ENCODE peak calls at places on chromosomes 1 and 21, in eight cellular contexts. J, D, U, E, R, G, K and V are unnamed samples.
A peak's percentile ranks its signal among the peaks of the same experiment; 100 is the strongest.

GRCh38 chr1:6690186-6690585 is 11.4 kb downstream of the DNAJC11 start:
- DNase-seq in J (no peak), D (no peak), U (no peak), E (no peak), R (no peak), G (no peak), K (no peak), V (no peak)

GRCh38 chr21:45618846-45619485 is 24.6 kb upstream of the PCBP3 start:
- DNase-seq in J (peak; percentile 38), D (no peak), U (peak; percentile 46), E (peak; percentile 44), R (no peak), G (no peak), K (peak; percentile 10), V (no peak)

GRCh38 chr1:167797005-167797404 is 75.2 kb downstream of the MPZL1 start:
- DNase-seq in J (peak; percentile 94), D (peak; percentile 84), U (peak; percentile 97), E (peak; percentile 86), R (peak; percentile 64), G (peak; percentile 89), K (peak; percentile 42), V (peak; percentile 70)

GRCh38 chr21:25732091-25732760 is 2.5 kb downstream of the ATP5PF start:
- DNase-seq in J (no peak), D (no peak), U (peak; percentile 8), E (no peak), R (no peak), G (no peak), K (no peak), V (no peak)

GRCh38 chr1:167401260-167401873 is 117.0 kb downstream of the CD247 start:
- DNase-seq in J (peak; percentile 21), D (no peak), U (peak; percentile 35), E (peak; percentile 79), R (peak; percentile 32), G (no peak), K (peak; percentile 36), V (peak; percentile 61)

GRCh38 chr1:57835620-57836019 is 411.8 kb upstream of the DAB1 start:
- DNase-seq in J (no peak), D (no peak), U (no peak), E (peak; percentile 68), R (no peak), G (no peak), K (no peak), V (no peak)

GRCh38 chr1:228664399-228664914 is 70.8 kb upstream of the RHOU start:
- DNase-seq in J (peak; percentile 65), D (peak; percentile 70), U (peak; percentile 70), E (peak; percentile 93), R (peak; percentile 67), G (peak; percentile 80), K (peak; percentile 65), V (peak; percentile 61)

GRCh38 chr1:150813028-150813707 is 5.1 kb upstream of the CTSK start:
- DNase-seq in J (peak; percentile 57), D (peak; percentile 42), U (peak; percentile 73), E (peak; percentile 87), R (peak; percentile 54), G (peak; percentile 41), K (peak; percentile 37), V (peak; percentile 83)

GRCh38 chr21:35989185-35989735 is 71.1 kb downstream of the SETD4 start:
- DNase-seq in J (peak; percentile 62), D (no peak), U (no peak), E (no peak), R (no peak), G (no peak), K (no peak), V (no peak)

GRCh38 chr1:58782308-58783089 is 1.3 kb downstream of the JUN start:
- DNase-seq in J (peak; percentile 47), D (peak; percentile 58), U (peak; percentile 55), E (peak; percentile 80), R (peak; percentile 52), G (peak; percentile 49), K (peak; percentile 56), V (peak; percentile 43)

GRCh38 chr1:210797422-210797821 is 336.5 kb downstream of the KCNH1 start:
- DNase-seq in J (no peak), D (no peak), U (no peak), E (no peak), R (no peak), G (no peak), K (no peak), V (no peak)

GRCh38 chr1:18149113-18149641 is 41.6 kb downstream of the IGSF21 start:
- DNase-seq in J (peak; percentile 64), D (no peak), U (no peak), E (peak; percentile 68), R (no peak), G (no peak), K (no peak), V (no peak)

GRCh38 chr1:182093781-182094180 is 32.3 kb upstream of the ZNF648 start:
- DNase-seq in J (no peak), D (no peak), U (no peak), E (no peak), R (no peak), G (no peak), K (no peak), V (no peak)

GRCh38 chr1:182095946-182096345 is 34.4 kb upstream of the ZNF648 start:
- DNase-seq in J (no peak), D (no peak), U (no peak), E (no peak), R (no peak), G (no peak), K (no peak), V (no peak)

GRCh38 chr1:182101415-182102041 is 40.0 kb upstream of the ZNF648 start:
- DNase-seq in J (no peak), D (no peak), U (no peak), E (peak; percentile 97), R (no peak), G (no peak), K (no peak), V (no peak)

GRCh38 chr1:182102042-182102416 is 40.5 kb upstream of the ZNF648 start:
- DNase-seq in J (no peak), D (no peak), U (no peak), E (no peak), R (no peak), G (no peak), K (no peak), V (no peak)

GRCh38 chr1:182098301-182098700 is 36.8 kb upstream of the ZNF648 start:
- DNase-seq in J (no peak), D (no peak), U (no peak), E (peak; percentile 19), R (no peak), G (no peak), K (no peak), V (no peak)
- H3K27me3 ChIP-seq in J (no peaks in the 10 kb centered on the region), D (no peaks in the 10 kb centered on the region), U (peaks cover 13% of the 10 kb centered on the region), E (no peaks in the 10 kb centered on the region), R (peaks cover 10% of the 10 kb centered on the region), G (no peaks in the 10 kb centered on the region), K (no peaks in the 10 kb centered on the region), V (no peaks in the 10 kb centered on the region)

GRCh38 chr1:39952359-39953110 is 2.4 kb upstream of the MFSD2A start:
- DNase-seq in J (no peak), D (no peak), U (peak; percentile 30), E (no peak), R (no peak), G (no peak), K (peak; percentile 57), V (no peak)

GRCh38 chr1:39957299-39958020 is 2.5 kb downstream of the MFSD2A start:
- DNase-seq in J (peak; percentile 27), D (no peak), U (no peak), E (no peak), R (no peak), G (no peak), K (peak; percentile 77), V (no peak)

GRCh38 chr1:39955547-39956539 is 898 bp downstream of the MFSD2A start:
- DNase-seq in J (peak; percentile 42), D (no peak), U (peak; percentile 48), E (peak; percentile 64), R (no peak), G (no peak), K (no peak), V (peak; percentile 49)

GRCh38 chr1:39954261-39954869 is 580 bp upstream of the MFSD2A start:
- DNase-seq in J (no peak), D (no peak), U (no peak), E (no peak), R (no peak), G (no peak), K (no peak), V (no peak)

GRCh38 chr1:39954870-39955546 is at the start of gene MFSD2A:
- DNase-seq in J (peak; percentile 95), D (peak; percentile 81), U (peak; percentile 89), E (peak; percentile 98), R (peak; percentile 93), G (peak; percentile 88), K (peak; percentile 94), V (peak; percentile 91)
- H3K27me3 ChIP-seq in J (no peaks in the 10 kb centered on the region), D (no peaks in the 10 kb centered on the region), U (no peaks in the 10 kb centered on the region), E (peaks cover 21% of the 10 kb centered on the region), R (no peaks in the 10 kb centered on the region), G (no peaks in the 10 kb centered on the region), K (no peaks in the 10 kb centered on the region), V (no peaks in the 10 kb centered on the region)

DNA sequence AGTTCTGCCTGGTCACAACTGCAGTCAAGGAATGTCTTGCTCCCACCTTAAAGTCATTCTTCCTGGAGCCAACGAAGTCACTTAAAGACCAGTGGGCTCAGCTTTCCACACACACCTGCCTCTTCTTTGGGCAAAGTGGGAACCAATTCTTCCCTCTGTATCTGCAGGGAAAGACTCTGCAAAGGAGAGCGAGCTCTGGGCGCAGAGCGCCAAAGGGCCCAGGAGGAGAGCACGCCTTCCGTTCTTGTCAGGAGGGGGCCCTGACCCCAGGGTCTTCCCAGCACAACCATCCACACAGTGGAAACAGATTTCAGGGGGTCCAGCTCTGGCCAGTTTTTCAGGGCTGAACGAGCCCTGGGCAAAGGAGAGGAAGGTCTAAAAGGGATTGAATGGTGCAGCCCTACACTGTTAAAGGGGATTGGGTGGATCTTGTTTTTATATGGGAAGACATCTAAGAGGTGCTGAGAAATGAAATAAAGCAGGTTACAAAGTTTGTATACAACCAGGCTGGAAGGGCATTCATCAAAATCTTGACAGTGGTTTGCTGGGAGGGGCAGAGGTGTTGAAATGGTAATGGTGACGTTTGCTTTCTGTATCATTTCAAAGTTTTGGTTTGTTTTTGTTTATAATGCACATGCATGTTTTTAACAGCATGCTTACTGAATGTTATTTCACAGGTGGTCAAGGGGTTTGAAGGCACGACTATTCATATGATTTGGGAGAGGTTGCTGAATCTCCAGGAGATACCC is 6.9 kb upstream of the OLIG2 start:
- DNase-seq in J (no peak), D (no peak), U (no peak), E (no peak), R (no peak), G (no peak), K (no peak), V (no peak)
- H3K27me3 ChIP-seq in J (peaks cover 53% of the 10 kb centered on the region), D (no peaks in the 10 kb centered on the region), U (peaks cover 99% of the 10 kb centered on the region), E (peaks cover 100% of the 10 kb centered on the region), R (peaks cover 87% of the 10 kb centered on the region), G (no peaks in the 10 kb centered on the region), K (peaks cover 66% of the 10 kb centered on the region), V (peaks cover 79% of the 10 kb centered on the region)

DNA sequence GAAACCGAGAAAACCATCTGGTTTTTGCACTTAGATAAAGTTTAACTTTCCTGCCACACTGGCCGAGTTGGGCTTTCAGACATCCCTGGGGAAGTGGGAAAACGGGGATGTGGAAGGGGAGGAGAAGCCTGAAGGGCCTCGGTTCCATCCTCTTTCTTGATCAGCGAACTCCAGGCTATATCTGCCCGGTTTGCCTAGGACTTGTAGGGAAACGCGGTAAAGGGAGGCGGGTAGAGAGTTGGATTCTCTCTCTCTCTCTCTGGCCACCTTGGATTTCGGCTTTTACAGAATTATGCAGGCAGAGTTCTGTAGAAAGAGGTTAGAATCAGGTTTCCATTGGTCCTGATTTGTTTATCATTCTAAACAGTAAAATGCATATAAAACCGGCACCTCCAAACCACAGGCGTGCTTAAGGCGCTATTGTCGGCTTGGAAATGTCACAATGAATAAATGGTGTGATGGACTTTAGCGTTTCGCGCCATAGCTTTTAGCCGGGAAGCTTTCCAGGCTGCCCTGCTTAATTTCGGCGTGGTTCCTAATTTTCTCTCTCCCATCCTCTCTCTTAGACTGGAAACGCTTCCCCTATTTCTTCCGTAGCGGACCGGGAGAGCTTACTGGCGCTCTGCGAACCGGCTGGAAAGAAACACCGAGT is 4.4 kb upstream of the LHX8 start:
- DNase-seq in J (no peak), D (no peak), U (no peak), E (peak; percentile 46), R (no peak), G (no peak), K (no peak), V (no peak)
- H3K27me3 ChIP-seq in J (peaks cover 5% of the 10 kb centered on the region), D (no peaks in the 10 kb centered on the region), U (peaks cover 98% of the 10 kb centered on the region), E (peaks cover 95% of the 10 kb centered on the region), R (peaks cover 99% of the 10 kb centered on the region), G (no peaks in the 10 kb centered on the region), K (peaks cover 100% of the 10 kb centered on the region), V (peaks cover 99% of the 10 kb centered on the region)